ENCODE peak calls at places on chromosomes 13 and 19, in eight cellular contexts. A, X, H, N, E, J, Z and Q are unnamed samples. For H3K4me1, the result is how much of the 10 kb centered on the place peaks cover.

GRCh38 chr13:101144808-101145419 is 271.4 kb downstream of the NALCN start:
- DNase-seq in A (no peak), X (peak), H (peak), N (no peak), E (no peak), J (no peak), Z (peak), Q (no peak)

GRCh38 chr13:102597029-102598015 is 536 bp downstream of the TPP2 start:
- DNase-seq in A (peak), X (peak), H (peak), N (peak), E (peak), J (no peak), Z (peak), Q (no peak)

GRCh38 chr19:42412223-42412622 is 15.0 kb downstream of the LIPE start:
- DNase-seq in A (no peak), X (no peak), H (no peak), N (no peak), E (no peak), J (no peak), Z (no peak), Q (no peak)

GRCh38 chr13:50989476-50989875 is 79.9 kb downstream of the RNASEH2B start:
- DNase-seq in A (peak), X (no peak), H (peak), N (no peak), E (no peak), J (no peak), Z (no peak), Q (no peak)

GRCh38 chr13:40792284-40793051 is 3.1 kb downstream of the SLC25A15 start:
- DNase-seq in A (no peak), X (no peak), H (no peak), N (no peak), E (no peak), J (no peak), Z (no peak), Q (no peak)

GRCh38 chr13:111639994-111640393 is 319.6 kb downstream of the TEX29 start:
- DNase-seq in A (no peak), X (no peak), H (no peak), N (no peak), E (no peak), J (no peak), Z (no peak), Q (no peak)

GRCh38 chr19:56139847-56140582 is 1.1 kb upstream of the ZNF444 start:
- DNase-seq in A (no peak), X (no peak), H (no peak), N (peak), E (no peak), J (no peak), Z (no peak), Q (no peak)

GRCh38 chr13:35198821-35199220 is 256.8 kb downstream of the NBEA start:
- DNase-seq in A (no peak), X (no peak), H (no peak), N (no peak), E (no peak), J (no peak), Z (no peak), Q (no peak)

GRCh38 chr19:46081928-46082727 is 41.3 kb upstream of the IGFL4 start:
- DNase-seq in A (no peak), X (peak), H (peak), N (peak), E (no peak), J (no peak), Z (peak), Q (no peak)

GRCh38 chr13:107545946-107546502 is 669.3 kb downstream of the LIG4 start:
- DNase-seq in A (no peak), X (no peak), H (peak), N (no peak), E (no peak), J (no peak), Z (no peak), Q (no peak)

GRCh38 chr19:49712397-49712859 is 21.5 kb downstream of the CPT1C start:
- DNase-seq in A (no peak), X (peak), H (no peak), N (peak), E (peak), J (peak), Z (no peak), Q (peak)

GRCh38 chr19:51687791-51688664 is 5.1 kb upstream of the SPACA6 start:
- DNase-seq in A (peak), X (peak), H (peak), N (peak), E (peak), J (peak), Z (no peak), Q (peak)

GRCh38 chr13:44974056-44974798 is 15.0 kb downstream of the NUFIP1 start:
- DNase-seq in A (no peak), X (peak), H (no peak), N (no peak), E (peak), J (no peak), Z (no peak), Q (peak)
- H3K4me1 ChIP-seq in A (under half), X (under half), H (under half), N (under half), E (under half), J (under half), Z (under half), Q (under half)

GRCh38 chr19:44810555-44811447 is 1.9 kb downstream of the BCAM start:
- DNase-seq in A (no peak), X (no peak), H (no peak), N (no peak), E (no peak), J (no peak), Z (no peak), Q (no peak)

GRCh38 chr19:44814132-44814470 is 5.2 kb downstream of the BCAM start:
- DNase-seq in A (no peak), X (no peak), H (no peak), N (no peak), E (no peak), J (no peak), Z (no peak), Q (no peak)

GRCh38 chr19:44814517-44814916 is 5.6 kb downstream of the BCAM start:
- DNase-seq in A (no peak), X (no peak), H (no peak), N (no peak), E (no peak), J (no peak), Z (no peak), Q (no peak)

GRCh38 chr19:44812142-44812718 is 3.3 kb downstream of the BCAM start:
- DNase-seq in A (no peak), X (no peak), H (no peak), N (no peak), E (no peak), J (no peak), Z (no peak), Q (no peak)

DNA sequence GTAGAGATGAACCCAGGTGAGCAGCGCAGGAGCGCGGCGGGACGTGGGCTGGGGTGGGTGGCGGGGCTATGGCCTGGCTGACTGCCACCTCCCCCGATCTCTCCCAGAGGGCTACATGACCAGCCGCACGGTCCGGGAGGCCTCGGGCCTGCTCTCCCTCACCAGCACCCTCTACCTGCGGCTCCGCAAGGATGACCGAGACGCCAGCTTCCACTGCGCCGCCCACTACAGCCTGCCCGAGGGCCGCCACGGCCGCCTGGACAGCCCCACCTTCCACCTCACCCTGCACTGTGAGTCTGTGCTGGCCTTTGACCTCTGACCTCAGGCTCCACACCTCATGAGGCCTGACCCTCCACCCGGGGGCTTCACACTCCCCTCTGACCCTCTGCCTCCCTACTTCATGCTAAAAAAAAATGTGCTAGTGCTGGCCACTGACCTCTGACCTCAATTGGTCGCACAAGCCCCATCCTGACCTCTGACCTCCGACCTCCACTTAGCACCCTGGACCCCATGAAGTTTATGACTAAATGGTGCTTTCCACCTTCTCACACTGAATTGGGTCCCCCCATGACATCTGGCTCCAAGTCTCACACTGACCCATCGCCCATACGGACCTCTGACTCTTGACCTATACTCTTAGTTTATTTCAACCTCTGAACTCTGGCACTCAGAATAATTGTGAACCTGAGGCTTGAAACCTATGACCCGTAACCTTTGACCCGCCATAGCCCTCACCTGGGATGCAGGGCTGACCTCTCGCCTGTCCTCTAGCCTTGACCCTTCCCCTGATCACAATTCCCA is 4.6 kb downstream of the BCAM start:
- DNase-seq in A (no peak), X (no peak), H (no peak), N (no peak), E (no peak), J (no peak), Z (no peak), Q (no peak)
- H3K4me1 ChIP-seq in A (under half), X (under half), H (under half), N (under half), E (under half), J (under half), Z (under half), Q (under half)

GRCh38 chr13:97295279-97296182 is 73.4 kb downstream of the MBNL2 start:
- DNase-seq in A (no peak), X (peak), H (no peak), N (no peak), E (no peak), J (no peak), Z (no peak), Q (no peak)
- H3K4me1 ChIP-seq in A (half or more), X (under half), H (under half), N (under half), E (half or more), J (under half), Z (under half), Q (half or more)

DNA sequence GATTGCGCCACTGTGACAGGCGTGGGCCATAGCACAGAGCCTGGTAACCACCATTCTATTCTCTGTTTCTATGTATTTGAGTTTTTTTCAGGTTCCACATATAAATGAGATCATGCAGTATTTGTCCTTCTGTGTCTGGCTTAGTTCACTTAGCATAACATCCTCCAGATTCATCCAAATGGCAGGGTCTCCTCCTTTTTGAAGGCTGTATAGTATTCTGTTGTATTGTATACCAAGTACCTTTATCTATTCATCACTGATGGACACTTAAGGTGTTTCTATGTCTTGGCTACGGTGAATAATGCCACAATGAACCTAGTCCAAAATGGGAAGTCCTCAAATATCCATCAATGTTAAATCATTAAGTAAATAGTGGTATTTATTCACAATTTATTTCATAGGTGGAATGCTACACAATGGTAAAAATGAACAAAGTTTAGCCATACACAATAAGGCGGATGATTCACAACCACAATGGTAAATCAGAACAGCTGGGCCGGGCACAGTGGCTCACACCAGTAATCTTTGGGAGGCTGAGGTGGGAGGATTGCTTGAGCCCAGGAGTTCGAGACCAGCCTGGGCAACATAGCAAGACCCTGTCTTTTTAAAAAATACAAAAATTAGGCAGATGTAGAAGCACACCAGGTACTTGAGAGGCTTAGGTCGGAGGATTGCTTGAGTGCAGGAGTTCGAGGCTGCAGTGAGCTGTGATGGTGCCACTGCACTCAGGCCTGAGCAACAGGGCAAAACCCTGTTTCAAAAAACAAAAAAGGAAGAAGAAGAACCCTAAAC is 8.4 kb upstream of the GRAMD1A start:
- DNase-seq in A (no peak), X (no peak), H (no peak), N (no peak), E (no peak), J (no peak), Z (no peak), Q (no peak)
- H3K4me1 ChIP-seq in A (under half), X (under half), H (under half), N (under half), E (under half), J (under half), Z (under half), Q (under half)

DNA sequence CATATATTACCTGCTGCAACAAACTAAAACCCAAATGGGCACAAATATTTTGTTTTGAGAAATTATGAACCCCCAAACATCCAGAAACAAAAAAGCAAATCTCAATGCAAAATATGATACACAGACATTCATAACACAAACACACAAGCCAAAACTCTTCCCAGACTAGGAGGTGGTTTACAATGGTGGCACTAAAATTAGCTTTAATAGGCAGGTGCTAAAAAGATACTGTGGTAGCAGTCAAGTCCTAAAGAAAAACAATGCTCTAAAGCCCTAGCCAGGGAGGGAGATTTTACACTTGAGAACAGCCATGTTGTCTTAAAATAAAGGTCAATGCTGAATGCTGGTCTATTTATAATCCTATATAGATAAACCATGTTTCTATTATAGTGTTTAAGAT is 65.0 kb downstream of the DOCK9 start:
- DNase-seq in A (no peak), X (no peak), H (no peak), N (no peak), E (no peak), J (no peak), Z (no peak), Q (no peak)
- H3K4me1 ChIP-seq in A (under half), X (under half), H (under half), N (under half), E (half or more), J (under half), Z (under half), Q (under half)

DNA sequence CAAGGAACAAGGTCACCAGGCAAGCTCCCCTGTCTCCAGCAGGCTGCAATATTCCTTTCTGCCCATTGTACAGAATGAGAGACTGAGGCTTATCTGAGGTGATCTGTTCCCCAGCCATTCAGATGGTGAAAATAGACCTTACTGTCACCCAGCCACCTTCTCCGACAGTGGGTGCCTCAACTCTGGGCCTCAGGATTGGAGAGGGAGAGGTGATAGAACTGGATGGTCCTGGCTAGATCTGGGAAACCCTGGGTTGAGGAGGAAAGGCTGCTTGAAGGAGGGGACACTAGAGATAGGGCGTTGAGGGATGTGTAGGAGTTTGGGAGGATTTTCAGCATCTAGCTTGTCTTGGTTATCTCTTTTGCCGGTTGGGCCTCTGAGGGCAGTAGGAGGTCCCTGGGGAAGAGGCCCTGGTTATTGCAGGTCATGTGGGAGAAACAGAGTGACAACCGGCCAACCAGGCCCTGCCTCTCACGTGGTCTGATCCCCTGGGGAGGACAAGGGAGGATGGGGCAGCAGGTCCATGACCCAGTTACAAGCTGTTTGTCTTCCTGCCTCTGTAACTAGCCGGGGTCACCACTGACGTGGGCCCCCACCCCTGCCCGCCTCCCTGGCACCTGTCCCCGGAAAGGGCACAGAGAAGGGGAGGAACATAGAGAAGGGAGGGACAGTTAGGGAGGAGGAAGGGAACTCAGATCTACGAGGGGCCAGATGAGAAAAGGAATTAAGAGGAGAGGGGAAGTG is 8.2 kb downstream of the NFIC start:
- DNase-seq in A (peak), X (no peak), H (no peak), N (peak), E (peak), J (peak), Z (no peak), Q (peak)
- H3K4me1 ChIP-seq in A (half or more), X (under half), H (under half), N (under half), E (half or more), J (under half), Z (under half), Q (half or more)

DNA sequence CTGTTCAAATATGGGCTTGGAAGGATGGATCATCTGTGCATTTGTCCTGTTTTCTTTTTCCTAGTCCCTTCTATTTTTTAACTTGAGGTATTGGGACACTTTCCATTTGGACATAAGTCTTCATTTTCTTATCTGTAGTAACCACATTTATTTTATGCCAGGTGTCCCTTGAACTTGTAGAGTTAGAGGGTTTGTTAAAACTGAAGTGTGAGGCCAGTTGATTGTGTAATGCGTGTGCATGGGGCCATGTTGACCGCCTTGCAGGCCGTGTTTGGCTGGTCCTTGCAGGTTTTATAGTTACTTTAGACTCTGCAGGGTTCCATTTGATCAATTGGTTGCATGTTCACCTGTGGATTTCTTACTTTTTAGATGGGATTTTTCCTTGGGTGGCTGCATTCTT is 21.0 kb downstream of the SAE1 start:
- DNase-seq in A (no peak), X (no peak), H (no peak), N (no peak), E (no peak), J (no peak), Z (no peak), Q (no peak)
- H3K4me1 ChIP-seq in A (under half), X (under half), H (under half), N (under half), E (under half), J (under half), Z (under half), Q (under half)

DNA sequence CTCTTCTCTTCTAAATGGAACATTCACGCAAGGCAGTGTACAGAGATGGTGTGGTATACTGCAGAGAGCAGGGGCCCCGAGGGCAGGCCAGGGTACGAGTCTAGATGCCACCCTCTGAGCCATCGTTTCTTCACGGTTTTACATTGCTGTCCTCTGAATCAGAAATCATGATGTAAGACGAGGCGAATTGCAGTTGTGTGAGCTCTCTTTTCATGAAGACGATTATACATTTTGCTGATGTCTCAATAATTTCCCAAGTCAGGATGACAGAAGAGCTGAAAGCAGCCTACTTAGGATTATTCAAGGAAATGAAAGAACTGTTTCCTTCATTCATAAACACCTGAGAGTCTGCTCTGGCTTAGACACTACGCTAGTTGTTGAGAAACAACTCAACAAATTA is 93.8 kb upstream of the RNF113B start:
- DNase-seq in A (no peak), X (peak), H (no peak), N (no peak), E (no peak), J (no peak), Z (no peak), Q (no peak)
- H3K4me1 ChIP-seq in A (under half), X (under half), H (under half), N (under half), E (under half), J (under half), Z (under half), Q (under half)

GRCh38 chr19:406121-406711 is 2.7 kb downstream of the C2CD4C start:
- DNase-seq in A (no peak), X (no peak), H (no peak), N (no peak), E (no peak), J (no peak), Z (no peak), Q (no peak)
- H3K4me1 ChIP-seq in A (under half), X (under half), H (under half), N (under half), E (under half), J (under half), Z (under half), Q (under half)